ENCODE peak calls at places on chromosomes 2 and 18, in nine cellular contexts. P, D, E, O, G, Q, V, H and M are unnamed samples.

GRCh38 chr2:143473206-143473605 is 344.0 kb downstream of the ARHGAP15 start:
- DNase-seq in P (no peak), D (no peak), E (peak; percentile 73), O (no peak), G (peak; percentile 69), Q (no peak), V (no peak), H (no peak), M (no peak)

GRCh38 chr18:24321071-24321470 is 76.6 kb downstream of the OSBPL1A start:
- DNase-seq in P (no peak), D (no peak), E (peak; percentile 2), O (no peak), G (no peak), Q (no peak), V (no peak), H (no peak), M (no peak)

GRCh38 chr18:11946756-11947155 is 34.6 kb upstream of the IMPA2 start:
- DNase-seq in P (no peak), D (no peak), E (peak; percentile 75), O (no peak), G (peak; percentile 76), Q (peak; percentile 63), V (peak; percentile 57), H (no peak), M (no peak)

GRCh38 chr2:11513319-11513718 is 20.5 kb upstream of the GREB1 start:
- DNase-seq in P (no peak), D (no peak), E (no peak), O (no peak), G (no peak), Q (no peak), V (no peak), H (no peak), M (no peak)

GRCh38 chr2:217918220-217919024 is 84.4 kb downstream of the TNS1 start:
- DNase-seq in P (peak; percentile 11), D (peak; percentile 31), E (peak; percentile 57), O (no peak), G (no peak), Q (peak; percentile 72), V (peak; percentile 76), H (no peak), M (no peak)

GRCh38 chr18:69483574-69483973 is 82.9 kb downstream of the DOK6 start:
- DNase-seq in P (no peak), D (no peak), E (no peak), O (no peak), G (no peak), Q (no peak), V (no peak), H (no peak), M (no peak)

GRCh38 chr2:23287250-23287704 is 97.7 kb upstream of the KLHL29 start:
- DNase-seq in P (no peak), D (no peak), E (peak; percentile 78), O (no peak), G (peak; percentile 92), Q (no peak), V (peak; percentile 68), H (no peak), M (no peak)

GRCh38 chr2:27024812-27025211 is 8.0 kb upstream of the TMEM214 start:
- DNase-seq in P (no peak), D (no peak), E (no peak), O (no peak), G (no peak), Q (no peak), V (no peak), H (no peak), M (no peak)

GRCh38 chr2:135951071-135951583 is 34.3 kb downstream of the DARS1 start:
- DNase-seq in P (no peak), D (no peak), E (no peak), O (no peak), G (peak; percentile 21), Q (no peak), V (no peak), H (no peak), M (no peak)

GRCh38 chr2:135947483-135947882 is 37.9 kb downstream of the DARS1 start:
- DNase-seq in P (no peak), D (no peak), E (no peak), O (no peak), G (no peak), Q (no peak), V (no peak), H (no peak), M (no peak)

GRCh38 chr2:135948141-135948540 is 37.3 kb downstream of the DARS1 start:
- DNase-seq in P (no peak), D (no peak), E (no peak), O (no peak), G (no peak), Q (no peak), V (no peak), H (no peak), M (no peak)

GRCh38 chr2:135945521-135945920 is 39.9 kb downstream of the DARS1 start:
- DNase-seq in P (no peak), D (no peak), E (peak; percentile 17), O (no peak), G (no peak), Q (no peak), V (no peak), H (no peak), M (no peak)

GRCh38 chr2:135948642-135949355 is 36.6 kb downstream of the DARS1 start:
- DNase-seq in P (no peak), D (peak; percentile 41), E (peak; percentile 85), O (no peak), G (peak; percentile 37), Q (no peak), V (peak; percentile 37), H (no peak), M (no peak)
- H3K27ac ChIP-seq in P (no peak overlapping the region), D (peak overlapping the region; percentile 63), E (peak overlapping the region; percentile 52), O (no peak overlapping the region), G (no peak overlapping the region), Q (peak overlapping the region; percentile 10), V (no peak overlapping the region), H (no peak overlapping the region), M (no peak overlapping the region)

GRCh38 chr2:210459925-210460862 is 16.4 kb downstream of the LANCL1 start:
- DNase-seq in P (no peak), D (no peak), E (no peak), O (no peak), G (no peak), Q (no peak), V (no peak), H (no peak), M (no peak)

GRCh38 chr2:210459407-210459806 is 17.2 kb downstream of the LANCL1 start:
- DNase-seq in P (no peak), D (no peak), E (no peak), O (no peak), G (no peak), Q (no peak), V (no peak), H (no peak), M (no peak)

GRCh38 chr2:210460863-210461227 is 15.7 kb downstream of the LANCL1 start:
- DNase-seq in P (no peak), D (no peak), E (no peak), O (no peak), G (no peak), Q (no peak), V (no peak), H (no peak), M (no peak)

GRCh38 chr2:210456571-210456970 is 20.0 kb downstream of the LANCL1 start:
- DNase-seq in P (no peak), D (no peak), E (no peak), O (no peak), G (no peak), Q (no peak), V (no peak), H (no peak), M (no peak)

DNA sequence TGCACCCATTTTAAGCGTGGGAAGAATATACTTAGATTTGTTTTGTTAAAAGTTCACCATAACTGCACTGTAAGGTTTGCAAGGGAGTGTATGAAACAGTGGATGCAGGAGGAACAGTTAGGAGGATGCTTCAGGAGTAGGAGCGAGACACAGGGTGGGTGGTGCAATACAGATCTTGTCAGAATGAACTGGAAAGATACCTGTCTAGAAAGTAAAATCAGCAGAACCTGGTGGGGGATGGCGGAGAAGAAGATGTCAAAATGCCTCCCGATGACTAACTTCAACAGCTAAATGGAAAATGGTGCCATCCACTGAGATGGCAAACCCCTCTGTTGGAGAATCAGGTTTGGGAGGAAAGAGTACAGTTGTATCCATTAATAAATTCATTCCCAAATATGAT is 18.2 kb downstream of the LANCL1 start:
- DNase-seq in P (no peak), D (no peak), E (no peak), O (no peak), G (no peak), Q (no peak), V (no peak), H (no peak), M (no peak)
- H3K4me3 ChIP-seq in P (no peak overlapping the region), D (no peak overlapping the region), E (no peak overlapping the region), O (no peak overlapping the region), G (no peak overlapping the region), Q (no peak overlapping the region), V (no peak overlapping the region), H (no peak overlapping the region), M (no peak overlapping the region)

GRCh38 chr2:231861538-231861937 is 64.7 kb downstream of the NPPC start:
- DNase-seq in P (no peak), D (no peak), E (no peak), O (no peak), G (no peak), Q (no peak), V (peak; percentile 12), H (no peak), M (no peak)
- H3K27ac ChIP-seq in P (no peak overlapping the region), D (no peak overlapping the region), E (no peak overlapping the region), O (no peak overlapping the region), G (no peak overlapping the region), Q (no peak overlapping the region), V (no peak overlapping the region), H (no peak overlapping the region), M (no peak overlapping the region)

GRCh38 chr2:104859310-104860130 is 5.6 kb downstream of the POU3F3 start:
- DNase-seq in P (no peak), D (no peak), E (no peak), O (no peak), G (no peak), Q (no peak), V (peak; percentile 13), H (no peak), M (no peak)

GRCh38 chr2:104856086-104856972 is 2.4 kb downstream of the POU3F3 start:
- DNase-seq in P (no peak), D (no peak), E (no peak), O (no peak), G (no peak), Q (no peak), V (peak; percentile 75), H (no peak), M (no peak)

GRCh38 chr2:104858325-104858978 is 4.5 kb downstream of the POU3F3 start:
- DNase-seq in P (no peak), D (no peak), E (no peak), O (no peak), G (no peak), Q (no peak), V (no peak), H (no peak), M (no peak)

GRCh38 chr2:104856973-104857261 is 3.0 kb downstream of the POU3F3 start:
- DNase-seq in P (no peak), D (no peak), E (no peak), O (no peak), G (no peak), Q (no peak), V (peak; percentile 25), H (no peak), M (no peak)

DNA sequence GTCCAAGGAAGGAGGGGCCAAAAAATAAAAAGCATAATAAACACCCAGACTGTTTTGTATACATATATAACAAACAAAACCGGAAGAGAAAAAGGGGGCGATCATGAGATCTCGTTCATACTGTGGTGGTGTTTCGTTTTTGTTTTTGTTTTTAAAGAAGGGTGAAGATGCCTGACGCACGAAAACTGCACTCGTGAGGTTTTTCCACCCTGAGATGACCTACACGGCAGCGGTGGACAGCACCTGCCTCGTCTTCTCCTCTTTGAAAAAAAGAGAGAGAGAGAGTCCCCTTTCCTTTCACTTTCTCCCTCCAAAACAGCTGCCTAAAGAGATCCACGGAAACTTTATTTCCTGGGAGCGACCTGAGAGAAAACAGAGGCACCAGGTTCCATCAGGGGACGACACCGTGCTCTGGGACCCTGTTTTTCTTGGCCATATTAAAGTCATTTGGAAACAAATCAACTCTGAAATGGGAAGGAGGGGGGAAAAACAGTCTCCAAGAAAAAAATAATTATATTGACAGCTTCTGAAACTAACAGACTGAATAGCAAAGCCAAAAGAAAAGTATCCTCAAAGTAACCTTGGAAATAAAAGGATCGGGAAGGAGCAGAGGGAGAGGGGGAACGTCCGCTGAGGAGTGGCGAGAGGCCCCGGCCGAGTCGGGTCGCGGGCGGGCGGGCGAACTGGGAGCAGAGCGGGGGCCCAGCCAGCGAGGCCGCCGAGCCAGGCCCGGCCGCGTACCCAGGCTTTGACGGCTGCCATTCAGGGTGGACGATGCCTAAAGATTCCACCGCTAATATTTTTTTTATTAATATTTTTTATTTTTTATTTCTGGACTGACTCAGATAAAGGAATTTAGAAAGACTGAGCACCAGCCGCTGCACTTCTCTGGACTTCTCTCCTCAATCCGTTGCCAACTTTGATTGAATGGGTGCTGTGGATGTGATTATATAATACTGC is 3.6 kb downstream of the POU3F3 start:
- DNase-seq in P (no peak), D (no peak), E (no peak), O (no peak), G (no peak), Q (no peak), V (peak; percentile 53), H (no peak), M (no peak)
- H3K4me3 ChIP-seq in P (no peak overlapping the region), D (peak overlapping the region; percentile 32), E (no peak overlapping the region), O (no peak overlapping the region), G (no peak overlapping the region), Q (no peak overlapping the region), V (no peak overlapping the region), H (no peak overlapping the region), M (no peak overlapping the region)